ENCODE peak calls at places on chromosomes 2 and 18, in four cellular contexts. O is neural progenitor cell, D is fibroblast of lung, Q is PC-3. P is an unnamed sample.

GRCh38 chr2:218436992-218437391 is 18.1 kb downstream of the VIL1 start:
- DNase-seq in O (no peak), Q (no peak), D (no peak), P (no peak)

GRCh38 chr2:196170681-196171247 is 614 bp downstream of the STK17B start:
- DNase-seq in Q (no peak), D (peak), O (peak), P (peak)

GRCh38 chr2:236576053-236576452 is 6.4 kb downstream of the ACKR3 start:
- DNase-seq in D (no peak), Q (no peak), O (peak), P (no peak)

GRCh38 chr2:131519466-131519865 is 8.2 kb upstream of the CCDC74A start:
- DNase-seq in Q (no peak), O (no peak), D (no peak), P (no peak)

GRCh38 chr2:64205415-64205814 is 61.2 kb upstream of the PELI1 start:
- DNase-seq in Q (no peak), D (no peak), O (no peak), P (no peak)

GRCh38 chr2:150572961-150573395 is 85.5 kb upstream of the RND3 start:
- DNase-seq in Q (no peak), D (no peak), O (no peak), P (no peak)

GRCh38 chr2:63537306-63537705 is 51.0 kb downstream of the WDPCP start:
- DNase-seq in O (no peak), D (no peak), Q (peak), P (peak)

GRCh38 chr2:27932396-27932795 is 41.9 kb downstream of the BABAM2 start:
- DNase-seq in D (peak), Q (peak), O (no peak), P (no peak)

GRCh38 chr2:142515493-142515892 is 362.0 kb upstream of the KYNU start:
- DNase-seq in O (no peak), Q (no peak), D (no peak), P (no peak)

GRCh38 chr2:231394201-231395141 is 1.0 kb upstream of the B3GNT7 start:
- DNase-seq in Q (peak), D (no peak), O (peak), P (peak)

GRCh38 chr2:109126501-109126860 is 2.5 kb upstream of the SH3RF3 start:
- DNase-seq in D (peak), O (no peak), Q (peak), P (peak)

GRCh38 chr2:128423788-128424165 is 105.1 kb upstream of the HS6ST1 start:
- DNase-seq in Q (no peak), O (no peak), D (no peak), P (no peak)

GRCh38 chr2:135688978-135689377 is 52.7 kb upstream of the UBXN4 start:
- DNase-seq in O (no peak), D (no peak), Q (no peak), P (no peak)

GRCh38 chr2:69992310-69993047 is 31.0 kb upstream of the ASPRV1 start:
- DNase-seq in D (no peak), O (no peak), Q (no peak), P (no peak)

GRCh38 chr2:140122001-140122400 is 1341.8 kb upstream of the NXPH2 start:
- DNase-seq in D (peak), Q (peak), O (no peak), P (no peak)

GRCh38 chr18:29892960-29893558 is 1149.5 kb downstream of the DSC3 start:
- DNase-seq in D (no peak), Q (peak), O (peak), P (no peak)

GRCh38 chr2:203578511-203579130 is 43.5 kb upstream of the RAPH1 start:
- DNase-seq in D (no peak), O (no peak), Q (no peak), P (no peak)

GRCh38 chr18:23378470-23378764 is 74.7 kb upstream of the RIOK3 start:
- DNase-seq in O (no peak), Q (peak), D (no peak), P (no peak)

GRCh38 chr18:67733094-67733493 is 216.6 kb upstream of the DSEL start:
- DNase-seq in O (no peak), Q (peak), D (peak), P (peak)

GRCh38 chr2:71505086-71505769 is 51.9 kb downstream of the DYSF start:
- DNase-seq in O (no peak), D (no peak), Q (no peak), P (no peak)

GRCh38 chr18:49967171-49967570 is 153.8 kb upstream of the ACAA2 start:
- DNase-seq in O (no peak), D (no peak), Q (peak), P (no peak)

GRCh38 chr2:54512183-54512582 is 56.1 kb downstream of the SPTBN1 start:
- DNase-seq in Q (no peak), O (no peak), D (no peak), P (no peak)

GRCh38 chr2:179657068-179657467 is 204.3 kb downstream of the ZNF385B start:
- DNase-seq in Q (peak), O (no peak), D (no peak), P (no peak)

GRCh38 chr2:207768891-207769596 is 662 bp downstream of the FZD5 start:
- DNase-seq in D (peak), O (peak), Q (peak), P (peak)

GRCh38 chr2:207767461-207768167 is 2.1 kb downstream of the FZD5 start:
- DNase-seq in Q (peak), D (peak), O (peak), P (peak)

GRCh38 chr2:207765960-207766582 is 3.6 kb downstream of the FZD5 start:
- DNase-seq in Q (no peak), D (no peak), O (peak), P (no peak)

GRCh38 chr2:207766697-207767460 is 2.8 kb downstream of the FZD5 start:
- DNase-seq in O (peak), D (no peak), Q (no peak), P (no peak)

DNA sequence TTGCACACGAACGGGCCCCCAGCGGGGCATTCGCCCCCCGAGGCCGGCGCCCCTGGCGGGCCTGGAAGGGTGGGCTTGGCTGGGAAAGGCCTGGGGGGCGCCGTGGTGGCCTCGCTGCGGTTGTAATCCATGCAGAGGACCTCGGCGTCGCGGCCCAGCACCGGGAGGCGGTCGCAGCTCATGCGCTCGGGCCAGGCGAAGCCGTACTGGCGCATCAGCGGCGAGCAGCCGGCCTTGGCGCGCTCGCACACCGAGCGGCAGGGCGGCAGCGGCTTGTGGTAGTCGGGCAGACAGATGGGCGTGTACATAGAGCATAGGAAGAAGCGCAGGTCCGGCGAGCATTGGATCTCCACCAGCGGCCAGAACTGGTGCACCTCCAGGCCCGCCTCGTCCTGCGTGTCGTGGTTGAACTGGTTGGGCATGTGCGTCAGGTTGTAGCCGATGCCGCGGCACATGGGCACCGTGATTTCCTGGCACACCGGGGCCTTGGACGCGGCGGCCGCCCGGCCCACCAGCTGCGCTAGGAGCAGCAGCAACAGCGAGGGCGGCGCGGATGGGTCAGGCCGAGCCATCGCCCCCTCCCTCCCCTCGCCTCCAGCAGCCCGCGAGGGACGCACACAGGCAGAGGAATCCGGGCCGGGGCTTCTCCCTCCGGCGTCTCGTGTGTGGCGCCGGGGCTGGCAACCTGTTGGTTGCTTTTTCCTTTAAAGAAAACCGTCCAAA is 1.4 kb downstream of the FZD5 start:
- DNase-seq in O (peak), D (peak), Q (peak), P (peak)
- H3K4me2 ChIP-seq in O (peak), D (peak), Q (peak), P (peak)

GRCh38 chr18:48928787-48929186 is 22.0 kb downstream of the SMAD7 start:
- DNase-seq in Q (no peak), D (peak), O (peak), P (peak)
- H3K4me2 ChIP-seq in Q (no peak), D (peak), O (no peak), P (peak)

GRCh38 chr2:232898592-232899541 is 28.8 kb downstream of the SNORC start:
- DNase-seq in Q (no peak), O (no peak), D (peak), P (peak)

GRCh38 chr2:232903989-232904388 is 33.9 kb downstream of the SNORC start:
- DNase-seq in O (no peak), Q (no peak), D (no peak), P (peak)

GRCh38 chr2:232897971-232898408 is 27.9 kb downstream of the SNORC start:
- DNase-seq in Q (no peak), D (no peak), O (no peak), P (peak)

GRCh38 chr2:232901711-232902578 is 31.9 kb downstream of the SNORC start:
- DNase-seq in Q (peak), D (peak), O (no peak), P (peak)

DNA sequence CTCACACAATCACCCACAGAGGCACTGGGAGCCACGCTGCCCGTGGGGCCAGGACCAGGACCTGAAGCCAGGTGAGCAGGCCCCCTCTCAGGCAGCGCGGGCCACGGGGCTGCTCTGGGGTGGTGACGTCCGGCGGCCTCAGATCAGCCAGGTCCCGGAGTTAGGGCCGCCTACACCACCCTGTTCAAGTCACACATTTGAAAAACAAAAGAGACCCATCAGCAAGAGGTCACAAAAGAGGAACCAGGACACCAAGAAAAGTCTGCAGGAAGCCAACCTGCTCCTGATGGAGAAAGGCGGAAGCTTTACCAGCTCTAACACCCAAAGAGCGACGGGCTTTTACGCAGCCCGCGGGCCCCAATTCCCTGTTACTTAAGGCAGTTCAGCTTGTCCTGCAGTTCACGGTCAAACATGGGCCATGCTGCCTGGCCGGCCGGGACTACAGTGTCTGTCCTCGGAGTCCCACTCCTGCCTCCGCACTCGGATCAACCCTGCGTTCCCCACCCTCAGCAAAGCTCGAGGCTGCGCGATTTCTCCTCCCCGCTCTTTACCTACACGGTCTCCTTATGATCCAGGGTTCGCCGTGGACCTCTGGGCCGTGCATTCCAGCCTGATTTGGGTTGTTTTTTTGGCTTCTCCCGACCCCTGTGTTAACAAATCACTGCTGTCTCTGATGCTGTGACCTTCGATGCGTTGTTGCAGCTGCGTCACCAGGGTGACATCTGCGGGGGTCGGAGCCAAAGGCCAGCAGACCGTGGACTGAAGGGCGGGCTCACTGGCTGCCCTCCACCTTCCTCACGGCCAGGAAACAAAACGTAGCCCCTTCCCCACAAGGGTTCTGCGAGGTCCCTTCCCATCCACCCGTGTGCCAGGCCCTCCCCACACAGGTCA is 31.0 kb downstream of the SNORC start:
- DNase-seq in O (peak), Q (no peak), D (peak), P (peak)
- H3K4me2 ChIP-seq in O (peak), Q (peak), D (peak), P (no peak)

DNA sequence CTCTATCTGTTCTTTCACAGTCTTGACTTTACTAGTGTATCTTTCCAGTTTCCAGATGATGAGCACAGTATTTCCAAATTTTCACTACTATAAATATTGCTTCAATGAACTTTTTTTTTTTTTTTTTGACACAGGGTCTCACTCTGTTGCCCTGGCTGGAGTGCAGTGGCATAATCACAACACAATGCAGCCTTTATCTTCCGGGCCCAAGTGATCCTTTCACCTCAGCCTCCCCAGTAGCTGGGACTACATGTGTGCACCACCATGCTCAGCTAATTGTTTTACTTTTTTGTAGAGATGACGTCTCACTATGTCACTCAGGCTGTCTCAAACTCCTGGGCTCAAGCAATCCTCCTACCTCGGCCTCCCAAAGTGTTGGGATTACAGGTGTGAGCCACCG is 142.8 kb downstream of the SRBD1 start:
- DNase-seq in D (no peak), O (no peak), Q (no peak), P (no peak)
- H3K4me2 ChIP-seq in D (no peak), O (no peak), Q (no peak), P (no peak)

DNA sequence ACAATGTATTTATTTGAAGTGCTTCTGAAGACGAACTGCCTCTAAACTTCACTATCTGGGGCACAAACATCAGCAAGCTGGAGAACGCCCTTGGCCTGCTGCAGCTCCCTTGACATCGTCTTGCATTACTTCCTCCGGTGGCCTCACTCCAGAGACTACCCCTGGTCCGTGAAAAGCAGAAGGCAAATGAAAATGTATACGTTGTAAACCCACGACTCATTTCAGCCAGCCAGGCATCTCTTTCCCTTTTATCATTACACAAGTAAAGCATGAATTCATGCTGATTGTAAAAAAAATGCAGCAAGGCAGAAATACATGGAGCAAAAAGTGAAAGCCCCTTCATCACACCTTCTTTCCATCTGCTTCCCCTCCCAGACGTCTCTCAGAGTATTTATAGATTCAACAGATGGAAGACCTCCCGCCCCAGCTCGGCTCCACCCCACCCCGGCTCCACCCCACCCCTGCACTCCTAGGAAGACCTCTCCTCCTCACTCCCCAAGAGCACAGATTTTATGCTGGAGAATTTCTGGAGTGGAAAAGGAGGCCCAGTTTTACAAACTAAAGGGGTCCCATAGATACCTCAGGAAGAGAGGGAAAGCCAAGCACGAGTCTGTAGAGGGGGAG is 41.6 kb upstream of the RALBP1 start:
- DNase-seq in D (peak), O (no peak), Q (no peak), P (no peak)
- H3K4me2 ChIP-seq in D (peak), O (peak), Q (no peak), P (no peak)

DNA sequence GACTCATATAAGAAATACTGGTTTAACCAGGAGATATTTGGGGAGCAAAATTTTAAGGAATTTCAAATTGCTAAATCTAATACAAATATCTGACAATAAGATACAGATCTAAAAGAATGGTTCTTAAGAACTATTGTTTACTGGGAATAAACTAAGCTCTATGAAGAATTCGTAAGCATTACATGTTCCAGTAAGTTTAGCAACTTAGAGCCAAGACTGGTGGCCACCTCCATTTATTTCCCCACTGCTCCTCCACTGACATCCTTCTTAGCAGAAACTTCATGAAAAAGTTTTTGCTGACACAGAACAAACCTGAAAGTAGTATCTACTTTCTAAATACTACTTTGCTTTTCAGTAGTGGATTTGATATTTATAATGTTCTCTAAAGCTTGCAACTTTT is 83.0 kb downstream of the ACSL3 start:
- DNase-seq in O (no peak), Q (peak), D (peak), P (no peak)
- H3K4me2 ChIP-seq in O (no peak), Q (peak), D (peak), P (peak)

GRCh38 chr2:42959148-42959992 is 167.0 kb upstream of the HAAO start:
- DNase-seq in Q (no peak), D (peak), O (no peak), P (peak)
- H3K4me2 ChIP-seq in Q (no peak), D (peak), O (no peak), P (peak)

GRCh38 chr2:121698318-121698930 is 38.3 kb downstream of the NIFK start:
- DNase-seq in D (no peak), O (no peak), Q (no peak), P (no peak)

GRCh38 chr2:121697108-121697631 is 39.5 kb downstream of the NIFK start:
- DNase-seq in Q (peak), O (no peak), D (no peak), P (no peak)

GRCh38 chr2:121695179-121695451 is 41.6 kb downstream of the NIFK start:
- DNase-seq in O (no peak), Q (no peak), D (no peak), P (no peak)

GRCh38 chr2:121696410-121696930 is 40.2 kb downstream of the NIFK start:
- DNase-seq in O (no peak), D (no peak), Q (no peak), P (no peak)

DNA sequence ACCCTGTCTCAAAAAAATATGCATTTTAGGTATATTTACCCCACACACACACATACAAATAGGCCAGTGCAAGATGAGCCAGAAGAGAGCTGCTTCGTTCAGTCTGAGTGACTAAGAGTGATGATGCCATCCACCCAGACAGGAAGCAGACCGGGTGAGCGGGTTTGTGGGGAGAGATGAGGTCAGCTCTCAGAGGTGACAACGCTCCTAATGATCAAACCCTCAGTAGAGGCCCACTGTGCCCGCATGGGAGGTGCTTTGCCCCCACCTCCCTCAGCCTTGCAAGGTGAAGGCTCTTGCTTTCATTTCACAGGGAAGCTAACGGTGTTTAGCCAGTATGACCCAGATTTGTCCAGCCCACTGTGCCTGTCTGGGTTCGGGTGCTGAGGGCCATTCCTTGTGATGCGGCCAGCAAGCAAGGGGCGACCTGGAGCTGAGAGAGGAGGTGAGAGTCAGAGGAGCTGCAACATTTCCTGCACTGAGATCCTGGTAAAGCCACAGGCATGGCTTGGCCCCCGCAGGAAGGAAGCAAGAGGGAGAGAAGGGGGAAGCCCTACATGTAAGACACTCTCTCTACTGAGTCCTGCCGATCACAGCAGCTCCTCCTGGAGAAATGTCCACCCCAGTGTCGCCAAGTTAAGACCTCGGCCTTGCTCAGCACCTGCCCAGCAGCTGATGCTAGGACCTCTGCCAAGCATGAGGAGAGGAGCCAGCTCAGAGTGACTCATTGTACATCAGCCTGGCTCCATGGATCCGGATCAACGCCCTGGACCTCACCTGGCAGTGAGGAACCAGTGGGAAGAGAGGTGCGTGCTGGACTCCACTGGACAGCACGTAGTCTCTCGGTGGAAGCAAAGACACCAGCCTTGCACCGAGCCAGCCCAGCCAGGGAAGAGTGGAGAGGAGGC is 37.0 kb downstream of the NIFK start:
- DNase-seq in Q (peak), D (peak), O (no peak), P (peak)
- H3K4me2 ChIP-seq in Q (peak), D (no peak), O (no peak), P (peak)

GRCh38 chr2:240236217-240237111 is 96.0 kb upstream of the OTOS start:
- DNase-seq in Q (no peak), O (peak), D (no peak), P (peak)
- H3K4me2 ChIP-seq in Q (no peak), O (no peak), D (no peak), P (no peak)

P was measured in osteoblast.